ENCODE peak calls at places on chromosomes 13 and 19, in seven cellular contexts. W, G, I, N, E, S and K are unnamed samples.
A peak's percentile ranks its signal among the peaks of the same experiment; 100 is the strongest.

GRCh38 chr19:49851456-49852259 is 699 bp downstream of the PTOV1 start:
- DNase-seq in W (no peak), G (no peak), I (no peak), N (peak; percentile 32), E (no peak), S (no peak), K (no peak)

GRCh38 chr19:33982706-33983105 is 186.0 kb downstream of the KCTD15 start:
- DNase-seq in W (no peak), G (no peak), I (no peak), N (no peak), E (no peak), S (no peak), K (no peak)

GRCh38 chr19:35355851-35356460 is 2.3 kb upstream of the FFAR3 start:
- DNase-seq in W (no peak), G (no peak), I (no peak), N (no peak), E (peak; percentile 48), S (no peak), K (no peak)

GRCh38 chr13:35489050-35489449 is 12.6 kb upstream of the MAB21L1 start:
- DNase-seq in W (peak; percentile 24), G (no peak), I (no peak), N (no peak), E (no peak), S (peak; percentile 51), K (no peak)

GRCh38 chr13:72463561-72463960 is 263.9 kb downstream of the MZT1 start:
- DNase-seq in W (no peak), G (no peak), I (no peak), N (no peak), E (no peak), S (no peak), K (no peak)

GRCh38 chr13:50760751-50761150 is 82.7 kb downstream of the DLEU7 start:
- DNase-seq in W (no peak), G (no peak), I (no peak), N (no peak), E (no peak), S (no peak), K (no peak)

GRCh38 chr19:7910321-7911161 is 4.1 kb upstream of the TGFBR3L start:
- DNase-seq in W (no peak), G (no peak), I (no peak), N (no peak), E (peak; percentile 64), S (no peak), K (no peak)

GRCh38 chr19:29596885-29597525 is 9.1 kb upstream of the POP4 start:
- DNase-seq in W (peak; percentile 21), G (no peak), I (no peak), N (no peak), E (no peak), S (peak; percentile 21), K (no peak)

GRCh38 chr19:43934055-43934984 is 762 bp downstream of the ZNF45 start:
- DNase-seq in W (peak; percentile 11), G (no peak), I (no peak), N (no peak), E (no peak), S (no peak), K (peak; percentile 22)

GRCh38 chr19:54216869-54217268 is 5.9 kb downstream of the LILRB3 start:
- DNase-seq in W (no peak), G (no peak), I (no peak), N (no peak), E (no peak), S (no peak), K (no peak)

GRCh38 chr13:87884874-87885273 is 213.7 kb downstream of the SLITRK5 start:
- DNase-seq in W (no peak), G (no peak), I (no peak), N (no peak), E (no peak), S (no peak), K (peak; percentile 35)

GRCh38 chr13:53052675-53053074 is 24.1 kb downstream of the OLFM4 start:
- DNase-seq in W (no peak), G (no peak), I (no peak), N (no peak), E (no peak), S (no peak), K (no peak)

GRCh38 chr19:8459095-8459494 is 14.3 kb downstream of the HNRNPM start:
- DNase-seq in W (no peak), G (no peak), I (no peak), N (no peak), E (no peak), S (no peak), K (no peak)

GRCh38 chr19:14479985-14480694 is 5.0 kb upstream of the PTGER1 start:
- DNase-seq in W (no peak), G (no peak), I (no peak), N (peak; percentile 66), E (peak; percentile 78), S (no peak), K (no peak)

GRCh38 chr19:1481893-1482360 is 2.9 kb upstream of the C19orf25 start:
- DNase-seq in W (no peak), G (no peak), I (no peak), N (no peak), E (peak; percentile 65), S (no peak), K (no peak)

GRCh38 chr19:17862711-17863519 is 3.2 kb downstream of the RPL18A start:
- DNase-seq in W (no peak), G (no peak), I (no peak), N (no peak), E (no peak), S (no peak), K (no peak)

GRCh38 chr13:44155422-44156293 is 218.0 kb upstream of the SERP2 start:
- DNase-seq in W (peak; percentile 54), G (peak; percentile 15), I (no peak), N (no peak), E (no peak), S (peak; percentile 41), K (no peak)

GRCh38 chr19:3304871-3305423 is 61.4 kb upstream of the NFIC start:
- DNase-seq in W (peak; percentile 33), G (no peak), I (no peak), N (peak; percentile 84), E (peak; percentile 81), S (peak; percentile 27), K (peak; percentile 63)

GRCh38 chr13:42394361-42395065 is 122.6 kb downstream of the AKAP11 start:
- DNase-seq in W (no peak), G (no peak), I (no peak), N (peak; percentile 30), E (no peak), S (no peak), K (no peak)

GRCh38 chr19:48368942-48369341 is 4.8 kb downstream of the SYNGR4 start:
- DNase-seq in W (no peak), G (peak; percentile 39), I (no peak), N (no peak), E (no peak), S (no peak), K (no peak)

GRCh38 chr13:37510441-37510840 is 88.1 kb downstream of the POSTN start:
- DNase-seq in W (no peak), G (no peak), I (no peak), N (no peak), E (no peak), S (no peak), K (no peak)

GRCh38 chr13:27919299-27919933 is 384 bp upstream of the PDX1 start:
- DNase-seq in W (no peak), G (peak; percentile 39), I (no peak), N (no peak), E (no peak), S (no peak), K (no peak)

GRCh38 chr19:33376423-33376822 is 2.9 kb downstream of the CEBPG start:
- DNase-seq in W (peak; percentile 88), G (no peak), I (peak; percentile 61), N (no peak), E (no peak), S (peak; percentile 84), K (no peak)

GRCh38 chr19:42422576-42423461 is 4.4 kb downstream of the LIPE start:
- DNase-seq in W (no peak), G (no peak), I (no peak), N (peak; percentile 50), E (peak; percentile 74), S (no peak), K (peak; percentile 42)

GRCh38 chr19:19053508-19054314 is 10.1 kb upstream of the SLC25A42 start:
- DNase-seq in W (peak; percentile 47), G (peak; percentile 36), I (no peak), N (peak; percentile 53), E (peak; percentile 86), S (peak; percentile 33), K (peak; percentile 60)

GRCh38 chr19:8475005-8475404 is 27.4 kb downstream of the PRAM1 start:
- DNase-seq in W (no peak), G (no peak), I (no peak), N (no peak), E (no peak), S (no peak), K (no peak)